ENCODE peak calls at places on chromosomes 3 and 15, in six cellular contexts. One of them, this sample, is unnamed.
A peak's percentile ranks its signal among the peaks of the same experiment; 100 is the strongest.

GRCh38 chr3:169091196-169091595 is 572.3 kb downstream of the MECOM start:
- DNase-seq in ureter: no peak
- DNase-seq in activated CD4-positive, alpha-beta memory T cell treated with anti-CD3 and anti-CD28 coated beads for 36 hours: no peak
- DNase-seq in non-pigmented ciliary epithelial cell: no peak
- DNase-seq in AG09319: no peak
- DNase-seq in HT-29: no peak
- DNase-seq in this sample: no peak

GRCh38 chr3:25018909-25019308 is 409.2 kb upstream of the RARB start:
- DNase-seq in ureter: no peak
- DNase-seq in activated CD4-positive, alpha-beta memory T cell treated with anti-CD3 and anti-CD28 coated beads for 36 hours: no peak
- DNase-seq in non-pigmented ciliary epithelial cell: no peak
- DNase-seq in AG09319: no peak
- DNase-seq in HT-29: no peak
- DNase-seq in this sample: no peak

GRCh38 chr3:191136347-191136746 is 62.7 kb upstream of the OSTN start:
- DNase-seq in ureter: no peak
- DNase-seq in activated CD4-positive, alpha-beta memory T cell treated with anti-CD3 and anti-CD28 coated beads for 36 hours: no peak
- DNase-seq in non-pigmented ciliary epithelial cell: no peak
- DNase-seq in AG09319: no peak
- DNase-seq in HT-29: peak; percentile 39
- DNase-seq in this sample: no peak

GRCh38 chr3:186669378-186670084 is 3.7 kb downstream of the HRG start:
- DNase-seq in ureter: no peak
- DNase-seq in activated CD4-positive, alpha-beta memory T cell treated with anti-CD3 and anti-CD28 coated beads for 36 hours: no peak
- DNase-seq in non-pigmented ciliary epithelial cell: no peak
- DNase-seq in AG09319: no peak
- DNase-seq in HT-29: peak; percentile 23
- DNase-seq in this sample: no peak

GRCh38 chr15:60890361-60890991 is 338.6 kb downstream of the RORA start:
- DNase-seq in ureter: no peak
- DNase-seq in activated CD4-positive, alpha-beta memory T cell treated with anti-CD3 and anti-CD28 coated beads for 36 hours: no peak
- DNase-seq in non-pigmented ciliary epithelial cell: no peak
- DNase-seq in AG09319: no peak
- DNase-seq in HT-29: no peak
- DNase-seq in this sample: no peak

GRCh38 chr3:7977245-7978103 is 524.1 kb upstream of the LMCD1 start:
- DNase-seq in ureter: no peak
- DNase-seq in activated CD4-positive, alpha-beta memory T cell treated with anti-CD3 and anti-CD28 coated beads for 36 hours: no peak
- DNase-seq in non-pigmented ciliary epithelial cell: peak; percentile 3
- DNase-seq in AG09319: no peak
- DNase-seq in HT-29: no peak
- DNase-seq in this sample: peak; percentile 5

GRCh38 chr3:51982352-51982837 is 940 bp upstream of the ACY1 start:
- DNase-seq in ureter: no peak
- DNase-seq in activated CD4-positive, alpha-beta memory T cell treated with anti-CD3 and anti-CD28 coated beads for 36 hours: peak; percentile 60
- DNase-seq in non-pigmented ciliary epithelial cell: no peak
- DNase-seq in AG09319: no peak
- DNase-seq in HT-29: peak; percentile 86
- DNase-seq in this sample: no peak

GRCh38 chr15:78715439-78715838 is 74.4 kb upstream of the CHRNB4 start:
- DNase-seq in ureter: no peak
- DNase-seq in activated CD4-positive, alpha-beta memory T cell treated with anti-CD3 and anti-CD28 coated beads for 36 hours: no peak
- DNase-seq in non-pigmented ciliary epithelial cell: no peak
- DNase-seq in AG09319: no peak
- DNase-seq in HT-29: no peak
- DNase-seq in this sample: no peak

GRCh38 chr3:79367803-79368202 is 400.0 kb downstream of the ROBO1 start:
- DNase-seq in ureter: no peak
- DNase-seq in activated CD4-positive, alpha-beta memory T cell treated with anti-CD3 and anti-CD28 coated beads for 36 hours: no peak
- DNase-seq in non-pigmented ciliary epithelial cell: no peak
- DNase-seq in AG09319: no peak
- DNase-seq in HT-29: no peak
- DNase-seq in this sample: no peak